ENCODE peak calls at places on chromosomes 2 and 18, in nine cellular contexts. L is stomach, S is RCC 7860, C is sciatic nerve, H is NT2/D1, W is colonic mucosa, A is NCI-H187 treated with DMSO at 0.1 percent for 48 hours, Z is amygdala, I is NCI-H2227 treated with DMSO at 0.1 percent for 48 hours. J is an unnamed sample.
A peak's percentile ranks its signal among the peaks of the same experiment; 100 is the strongest.

GRCh38 chr18:9260388-9261380 is 73.9 kb upstream of the TWSG1 start:
- DNase-seq in A (no peak), S (no peak), W (no peak), I (no peak), C (no peak), Z (no peak), H (no peak), L (no peak), J (no peak)

GRCh38 chr2:1730047-1730937 is 14.0 kb downstream of the PXDN start:
- DNase-seq in Z (no peak), W (peak; percentile 38), H (no peak), A (no peak), L (peak; percentile 25), I (no peak), S (peak; percentile 48), C (peak; percentile 60), J (no peak)

GRCh38 chr2:238593678-238594077 is 167.0 kb downstream of the ASB1 start:
- DNase-seq in H (no peak), A (no peak), L (no peak), Z (no peak), C (no peak), W (no peak), S (no peak), I (no peak), J (no peak)

GRCh38 chr2:7394195-7394594 is 477.0 kb downstream of the RNF144A start:
- DNase-seq in C (no peak), A (no peak), S (no peak), L (no peak), Z (no peak), H (no peak), I (no peak), W (no peak), J (no peak)

GRCh38 chr2:173021939-173022371 is 53.7 kb upstream of the MAP3K20 start:
- DNase-seq in A (no peak), H (no peak), I (no peak), W (no peak), Z (no peak), C (no peak), L (no peak), S (no peak), J (no peak)

GRCh38 chr18:44458777-44459176 is 221.9 kb upstream of the SETBP1 start:
- DNase-seq in W (no peak), Z (no peak), I (no peak), S (peak; percentile 17), A (no peak), C (no peak), H (no peak), L (no peak), J (no peak)

GRCh38 chr2:71564790-71565189 is 111.4 kb downstream of the DYSF start:
- DNase-seq in L (no peak), C (no peak), Z (no peak), I (no peak), H (no peak), W (no peak), S (no peak), A (no peak), J (no peak)

GRCh38 chr2:158760887-158761286 is 34.2 kb upstream of the DAPL1 start:
- DNase-seq in Z (no peak), S (no peak), H (no peak), L (no peak), I (no peak), A (no peak), C (no peak), W (no peak), J (no peak)